ENCODE peak calls at places on chromosomes 13 and 19, in four cellular contexts. One of them, this sample, is unnamed.

GRCh38 chr13:59906413-59907027 is 257.2 kb downstream of the DIAPH3 start:
- DNase-seq in AG04449: no peak
- DNase-seq in brain microvascular endothelial cell: peak
- DNase-seq in tibial artery: no peak
- DNase-seq in this sample: no peak

GRCh38 chr13:37869756-37870488 is at the start of gene TRPC4:
- DNase-seq in brain microvascular endothelial cell: peak
- DNase-seq in tibial artery: peak
- DNase-seq in AG04449: no peak
- DNase-seq in this sample: peak

GRCh38 chr13:43780666-43781065 is 6.1 kb downstream of the ENOX1 start:
- DNase-seq in AG04449: no peak
- DNase-seq in brain microvascular endothelial cell: no peak
- DNase-seq in tibial artery: no peak
- DNase-seq in this sample: no peak

GRCh38 chr13:28471408-28471807 is 23.5 kb downstream of the FLT1 start:
- DNase-seq in AG04449: no peak
- DNase-seq in brain microvascular endothelial cell: no peak
- DNase-seq in tibial artery: no peak
- DNase-seq in this sample: no peak

GRCh38 chr19:38290631-38291147 is 13.4 kb upstream of the C19orf33 start:
- DNase-seq in tibial artery: no peak
- DNase-seq in AG04449: peak
- DNase-seq in brain microvascular endothelial cell: peak
- DNase-seq in this sample: no peak

GRCh38 chr13:21043898-21044297 is 17.5 kb downstream of the LATS2 start:
- DNase-seq in brain microvascular endothelial cell: peak
- DNase-seq in AG04449: peak
- DNase-seq in tibial artery: no peak
- DNase-seq in this sample: no peak

GRCh38 chr19:31002852-31003251 is 346.4 kb downstream of the TSHZ3 start:
- DNase-seq in tibial artery: no peak
- DNase-seq in AG04449: no peak
- DNase-seq in brain microvascular endothelial cell: no peak
- DNase-seq in this sample: no peak

GRCh38 chr13:113506025-113506685 is 15.6 kb upstream of the DCUN1D2 start:
- DNase-seq in AG04449: no peak
- DNase-seq in tibial artery: no peak
- DNase-seq in brain microvascular endothelial cell: no peak
- DNase-seq in this sample: no peak

GRCh38 chr13:24500977-24501376 is 11.6 kb downstream of the PARP4 start:
- DNase-seq in brain microvascular endothelial cell: peak
- DNase-seq in AG04449: no peak
- DNase-seq in tibial artery: no peak
- DNase-seq in this sample: no peak

GRCh38 chr19:39078436-39079200 is 5.5 kb upstream of the ACP7 start:
- DNase-seq in brain microvascular endothelial cell: peak
- DNase-seq in AG04449: peak
- DNase-seq in tibial artery: no peak
- DNase-seq in this sample: no peak

GRCh38 chr13:110187501-110188161 is 119.3 kb downstream of the COL4A1 start:
- DNase-seq in AG04449: peak
- DNase-seq in tibial artery: no peak
- DNase-seq in brain microvascular endothelial cell: peak
- DNase-seq in this sample: no peak

GRCh38 chr13:29210676-29211075 is 384.8 kb downstream of the SLC7A1 start:
- DNase-seq in AG04449: no peak
- DNase-seq in tibial artery: no peak
- DNase-seq in brain microvascular endothelial cell: no peak
- DNase-seq in this sample: no peak

GRCh38 chr19:40424637-40425449 is 949 bp downstream of the SERTAD1 start:
- DNase-seq in brain microvascular endothelial cell: peak
- DNase-seq in tibial artery: no peak
- DNase-seq in AG04449: no peak
- DNase-seq in this sample: no peak

GRCh38 chr13:44974056-44974798 is 15.0 kb downstream of the NUFIP1 start:
- DNase-seq in tibial artery: peak
- DNase-seq in AG04449: no peak
- DNase-seq in brain microvascular endothelial cell: peak
- DNase-seq in this sample: no peak

GRCh38 chr19:27746691-27747380 is 1466.1 kb downstream of the UQCRFS1 start:
- DNase-seq in brain microvascular endothelial cell: peak
- DNase-seq in tibial artery: peak
- DNase-seq in AG04449: no peak
- DNase-seq in this sample: peak
- TF ChIP-seq CTCF in brain microvascular endothelial cell: peak
- TF ChIP-seq CTCF in tibial artery: no peak
- TF ChIP-seq CTCF in AG04449: no peak
- TF ChIP-seq CTCF in this sample: no peak

GRCh38 chr13:102940143-102940542 is 94.3 kb downstream of the ERCC5 start:
- DNase-seq in tibial artery: no peak
- DNase-seq in brain microvascular endothelial cell: no peak
- DNase-seq in AG04449: no peak
- DNase-seq in this sample: no peak
- TF ChIP-seq CTCF in tibial artery: no peak
- TF ChIP-seq CTCF in brain microvascular endothelial cell: peak
- TF ChIP-seq CTCF in AG04449: no peak
- TF ChIP-seq CTCF in this sample: no peak

GRCh38 chr13:46553886-46554855 is 1.2 kb downstream of the LRCH1 start:
- DNase-seq in AG04449: no peak
- DNase-seq in tibial artery: peak
- DNase-seq in brain microvascular endothelial cell: peak
- DNase-seq in this sample: peak
- TF ChIP-seq CTCF in AG04449: peak
- TF ChIP-seq CTCF in tibial artery: peak
- TF ChIP-seq CTCF in brain microvascular endothelial cell: peak
- TF ChIP-seq CTCF in this sample: no peak

GRCh38 chr19:29873024-29873800 is 61.4 kb downstream of the CCNE1 start:
- DNase-seq in tibial artery: no peak
- DNase-seq in AG04449: no peak
- DNase-seq in brain microvascular endothelial cell: no peak
- DNase-seq in this sample: peak
- TF ChIP-seq CTCF in tibial artery: peak
- TF ChIP-seq CTCF in AG04449: peak
- TF ChIP-seq CTCF in brain microvascular endothelial cell: peak
- TF ChIP-seq CTCF in this sample: peak

DNA sequence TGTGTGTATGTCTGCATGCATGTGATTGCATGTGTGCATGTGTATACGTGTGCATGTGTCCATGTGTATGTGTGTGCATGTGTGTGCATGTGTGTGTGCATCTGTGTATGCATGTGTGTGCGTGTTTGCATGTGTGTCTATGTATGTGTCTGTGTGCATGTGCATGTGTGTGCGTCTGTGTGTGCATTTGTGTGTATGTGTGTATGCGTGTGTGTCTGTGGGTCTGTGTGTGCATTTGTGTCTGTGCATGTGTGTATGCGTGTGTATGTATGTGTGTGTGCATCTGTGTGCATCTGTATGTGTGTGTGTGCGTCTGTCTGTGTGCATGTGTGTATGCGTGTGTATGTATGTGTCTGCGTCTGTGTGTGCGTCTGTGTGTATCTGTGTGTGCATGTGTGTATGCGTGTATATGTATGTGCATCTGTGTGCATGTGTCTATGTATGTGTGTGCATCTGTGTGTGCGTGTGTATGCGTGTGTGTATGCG is 3.0 kb downstream of the STXBP2 start:
- DNase-seq in tibial artery: no peak
- DNase-seq in brain microvascular endothelial cell: no peak
- DNase-seq in AG04449: no peak
- DNase-seq in this sample: no peak
- TF ChIP-seq CTCF in tibial artery: no peak
- TF ChIP-seq CTCF in brain microvascular endothelial cell: no peak
- TF ChIP-seq CTCF in AG04449: no peak
- TF ChIP-seq CTCF in this sample: no peak

GRCh38 chr13:81540777-81541176 is 1199.9 kb upstream of the SPRY2 start:
- DNase-seq in brain microvascular endothelial cell: no peak
- DNase-seq in tibial artery: no peak
- DNase-seq in AG04449: no peak
- DNase-seq in this sample: no peak
- TF ChIP-seq CTCF in brain microvascular endothelial cell: peak
- TF ChIP-seq CTCF in tibial artery: no peak
- TF ChIP-seq CTCF in AG04449: no peak
- TF ChIP-seq CTCF in this sample: peak

GRCh38 chr19:6616011-6616410 is 25.1 kb upstream of the CD70 start:
- DNase-seq in brain microvascular endothelial cell: no peak
- DNase-seq in AG04449: no peak
- DNase-seq in tibial artery: no peak
- DNase-seq in this sample: no peak
- TF ChIP-seq CTCF in brain microvascular endothelial cell: no peak
- TF ChIP-seq CTCF in AG04449: no peak
- TF ChIP-seq CTCF in tibial artery: no peak
- TF ChIP-seq CTCF in this sample: no peak

GRCh38 chr19:5316138-5316537 is 24.5 kb downstream of the PTPRS start:
- DNase-seq in tibial artery: no peak
- DNase-seq in AG04449: no peak
- DNase-seq in brain microvascular endothelial cell: no peak
- DNase-seq in this sample: no peak

GRCh38 chr19:5312058-5312457 is 28.6 kb downstream of the PTPRS start:
- DNase-seq in brain microvascular endothelial cell: no peak
- DNase-seq in tibial artery: no peak
- DNase-seq in AG04449: no peak
- DNase-seq in this sample: no peak

GRCh38 chr19:5313307-5313706 is 27.3 kb downstream of the PTPRS start:
- DNase-seq in brain microvascular endothelial cell: no peak
- DNase-seq in AG04449: no peak
- DNase-seq in tibial artery: no peak
- DNase-seq in this sample: no peak

GRCh38 chr19:5314907-5315298 is 25.7 kb downstream of the PTPRS start:
- DNase-seq in brain microvascular endothelial cell: no peak
- DNase-seq in tibial artery: no peak
- DNase-seq in AG04449: no peak
- DNase-seq in this sample: no peak

GRCh38 chr19:5314012-5314906 is 26.4 kb downstream of the PTPRS start:
- DNase-seq in AG04449: no peak
- DNase-seq in tibial artery: no peak
- DNase-seq in brain microvascular endothelial cell: no peak
- DNase-seq in this sample: no peak
- TF ChIP-seq CTCF in AG04449: no peak
- TF ChIP-seq CTCF in tibial artery: no peak
- TF ChIP-seq CTCF in brain microvascular endothelial cell: no peak
- TF ChIP-seq CTCF in this sample: no peak

GRCh38 chr19:36110487-36111199 is at the start of gene OVOL3:
- DNase-seq in brain microvascular endothelial cell: no peak
- DNase-seq in AG04449: no peak
- DNase-seq in tibial artery: no peak
- DNase-seq in this sample: no peak

GRCh38 chr19:36106441-36106840 is 4.5 kb upstream of the OVOL3 start:
- DNase-seq in AG04449: no peak
- DNase-seq in tibial artery: no peak
- DNase-seq in brain microvascular endothelial cell: no peak
- DNase-seq in this sample: no peak

GRCh38 chr19:36103842-36104552 is 6.9 kb upstream of the OVOL3 start:
- DNase-seq in brain microvascular endothelial cell: no peak
- DNase-seq in tibial artery: no peak
- DNase-seq in AG04449: no peak
- DNase-seq in this sample: no peak

GRCh38 chr19:36108684-36109083 is 2.3 kb upstream of the OVOL3 start:
- DNase-seq in brain microvascular endothelial cell: no peak
- DNase-seq in AG04449: no peak
- DNase-seq in tibial artery: no peak
- DNase-seq in this sample: no peak

DNA sequence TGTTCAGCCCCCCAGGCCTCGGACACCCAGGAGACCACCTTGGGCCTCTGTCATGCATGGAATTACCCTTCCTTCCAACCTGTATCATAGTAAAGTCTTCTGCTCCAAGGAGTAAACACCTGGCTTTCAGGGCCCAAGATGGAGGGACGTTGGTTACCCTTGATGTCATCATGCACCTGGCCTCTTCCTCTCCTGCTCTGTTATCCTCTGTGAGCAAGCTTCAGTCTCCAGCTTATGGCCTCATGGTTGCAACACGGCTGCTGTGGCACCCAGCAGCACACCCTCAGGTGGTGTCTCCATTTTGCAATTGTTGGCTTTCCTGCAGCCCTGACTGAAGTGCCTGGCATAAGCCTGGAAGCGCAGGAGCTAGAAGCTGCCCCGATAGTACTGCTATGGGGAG is 4.0 kb upstream of the OVOL3 start:
- DNase-seq in tibial artery: no peak
- DNase-seq in AG04449: no peak
- DNase-seq in brain microvascular endothelial cell: no peak
- DNase-seq in this sample: no peak
- TF ChIP-seq CTCF in tibial artery: no peak
- TF ChIP-seq CTCF in AG04449: no peak
- TF ChIP-seq CTCF in brain microvascular endothelial cell: no peak
- TF ChIP-seq CTCF in this sample: no peak